ENCODE peak calls at places on chromosome 14, in four cellular contexts. One of them, this sample, is unnamed. For H3K36me3, the result is how much of the 10 kb centered on the place peaks cover.

GRCh38 chr14:20712900-20713299 is 24.3 kb downstream of the ANG start:
- DNase-seq in tibial artery: no peak
- DNase-seq in HCT116: no peak
- DNase-seq in left lung: no peak
- DNase-seq in this sample: no peak

GRCh38 chr14:61098711-61099110 is 117.7 kb downstream of the SLC38A6 start:
- DNase-seq in tibial artery: no peak
- DNase-seq in left lung: no peak
- DNase-seq in HCT116: no peak
- DNase-seq in this sample: no peak

GRCh38 chr14:61388976-61389576 is 67.7 kb downstream of the PRKCH start:
- DNase-seq in left lung: no peak
- DNase-seq in HCT116: peak
- DNase-seq in tibial artery: no peak
- DNase-seq in this sample: no peak

GRCh38 chr14:103723176-103724081 is 7.8 kb downstream of the ZFYVE21 start:
- DNase-seq in HCT116: no peak
- DNase-seq in left lung: no peak
- DNase-seq in tibial artery: peak
- DNase-seq in this sample: no peak

GRCh38 chr14:32246751-32247150 is 43.7 kb upstream of the RNU6-8 start:
- DNase-seq in tibial artery: no peak
- DNase-seq in HCT116: no peak
- DNase-seq in left lung: no peak
- DNase-seq in this sample: no peak

GRCh38 chr14:58899317-58899713 is 261.6 kb downstream of the DACT1 start:
- DNase-seq in HCT116: no peak
- DNase-seq in tibial artery: no peak
- DNase-seq in left lung: no peak
- DNase-seq in this sample: no peak

GRCh38 chr14:69716483-69717187 is 50.3 kb upstream of the SRSF5 start:
- DNase-seq in HCT116: no peak
- DNase-seq in left lung: no peak
- DNase-seq in tibial artery: peak
- DNase-seq in this sample: peak

GRCh38 chr14:99035712-99036593 is 236.0 kb downstream of the BCL11B start:
- DNase-seq in left lung: peak
- DNase-seq in tibial artery: peak
- DNase-seq in HCT116: peak
- DNase-seq in this sample: peak

GRCh38 chr14:69154779-69155178 is 1.9 kb upstream of the DCAF5 start:
- DNase-seq in HCT116: no peak
- DNase-seq in tibial artery: no peak
- DNase-seq in left lung: no peak
- DNase-seq in this sample: no peak

GRCh38 chr14:50620341-50620740 is 47.8 kb downstream of the SAV1 start:
- DNase-seq in HCT116: no peak
- DNase-seq in tibial artery: no peak
- DNase-seq in left lung: no peak
- DNase-seq in this sample: no peak

GRCh38 chr14:75141967-75142366 is 15.1 kb upstream of the NEK9 start:
- DNase-seq in tibial artery: no peak
- DNase-seq in HCT116: no peak
- DNase-seq in left lung: no peak
- DNase-seq in this sample: no peak

GRCh38 chr14:49303952-49304516 is 282.1 kb downstream of the RPS29 start:
- DNase-seq in left lung: no peak
- DNase-seq in tibial artery: no peak
- DNase-seq in HCT116: no peak
- DNase-seq in this sample: peak

GRCh38 chr14:61647704-61648103 is 47.6 kb upstream of the HIF1A start:
- DNase-seq in left lung: no peak
- DNase-seq in HCT116: no peak
- DNase-seq in tibial artery: no peak
- DNase-seq in this sample: no peak

GRCh38 chr14:99522457-99522891 is 41.3 kb downstream of the CCNK start:
- DNase-seq in tibial artery: no peak
- DNase-seq in HCT116: no peak
- DNase-seq in left lung: no peak
- DNase-seq in this sample: no peak

GRCh38 chr14:88866305-88866704 is 41.9 kb downstream of the TTC8 start:
- DNase-seq in left lung: no peak
- DNase-seq in tibial artery: no peak
- DNase-seq in HCT116: no peak
- DNase-seq in this sample: no peak

GRCh38 chr14:91872011-91872476 is 4.7 kb upstream of the TC2N start:
- DNase-seq in left lung: no peak
- DNase-seq in tibial artery: peak
- DNase-seq in HCT116: no peak
- DNase-seq in this sample: no peak

GRCh38 chr14:72243309-72243708 is 311.1 kb downstream of the RGS6 start:
- DNase-seq in left lung: no peak
- DNase-seq in tibial artery: no peak
- DNase-seq in HCT116: no peak
- DNase-seq in this sample: no peak

GRCh38 chr14:76386922-76387782 is 11.2 kb downstream of the ESRRB start:
- DNase-seq in left lung: peak
- DNase-seq in HCT116: peak
- DNase-seq in tibial artery: peak
- DNase-seq in this sample: peak

GRCh38 chr14:94011795-94012194 is 14.3 kb upstream of the OTUB2 start:
- DNase-seq in HCT116: no peak
- DNase-seq in left lung: no peak
- DNase-seq in tibial artery: no peak
- DNase-seq in this sample: no peak

GRCh38 chr14:50667491-50668007 is 557 bp downstream of the SAV1 start:
- DNase-seq in HCT116: no peak
- DNase-seq in left lung: peak
- DNase-seq in tibial artery: no peak
- DNase-seq in this sample: no peak

GRCh38 chr14:77557391-77557790 is 58.8 kb upstream of the ISM2 start:
- DNase-seq in left lung: no peak
- DNase-seq in HCT116: no peak
- DNase-seq in tibial artery: no peak
- DNase-seq in this sample: no peak

GRCh38 chr14:77559381-77559780 is 57.1 kb downstream of the SPTLC2 start:
- DNase-seq in tibial artery: no peak
- DNase-seq in left lung: no peak
- DNase-seq in HCT116: no peak
- DNase-seq in this sample: no peak

GRCh38 chr14:77554207-77554606 is 55.6 kb upstream of the ISM2 start:
- DNase-seq in tibial artery: no peak
- DNase-seq in left lung: no peak
- DNase-seq in HCT116: no peak
- DNase-seq in this sample: no peak

GRCh38 chr14:77554816-77555599 is 56.4 kb upstream of the ISM2 start:
- DNase-seq in left lung: no peak
- DNase-seq in HCT116: no peak
- DNase-seq in tibial artery: no peak
- DNase-seq in this sample: no peak

GRCh38 chr14:77556946-77557345 is 58.3 kb upstream of the ISM2 start:
- DNase-seq in left lung: no peak
- DNase-seq in HCT116: no peak
- DNase-seq in tibial artery: no peak
- DNase-seq in this sample: no peak
- H3K36me3 ChIP-seq in left lung: under half
- H3K36me3 ChIP-seq in HCT116: under half
- H3K36me3 ChIP-seq in tibial artery: under half
- H3K36me3 ChIP-seq in this sample: under half

GRCh38 chr14:81436296-81437138 is 36.4 kb upstream of the STON2 start:
- DNase-seq in HCT116: peak
- DNase-seq in left lung: peak
- DNase-seq in tibial artery: peak
- DNase-seq in this sample: no peak
- H3K4me3 ChIP-seq in HCT116: peak
- H3K4me3 ChIP-seq in left lung: peak
- H3K4me3 ChIP-seq in tibial artery: peak
- H3K4me3 ChIP-seq in this sample: peak

GRCh38 chr14:64638625-64639024 is 65.6 kb upstream of the PLEKHG3 start:
- DNase-seq in tibial artery: no peak
- DNase-seq in HCT116: no peak
- DNase-seq in left lung: no peak
- DNase-seq in this sample: no peak

GRCh38 chr14:64636208-64636979 is 67.8 kb upstream of the PLEKHG3 start:
- DNase-seq in tibial artery: peak
- DNase-seq in left lung: peak
- DNase-seq in HCT116: peak
- DNase-seq in this sample: no peak

GRCh38 chr14:64636980-64637429 is 67.2 kb upstream of the PLEKHG3 start:
- DNase-seq in tibial artery: no peak
- DNase-seq in HCT116: no peak
- DNase-seq in left lung: no peak
- DNase-seq in this sample: no peak

GRCh38 chr14:64639340-64639821 is 64.8 kb upstream of the PLEKHG3 start:
- DNase-seq in HCT116: no peak
- DNase-seq in tibial artery: no peak
- DNase-seq in left lung: no peak
- DNase-seq in this sample: no peak

GRCh38 chr14:64637735-64638473 is 66.3 kb upstream of the PLEKHG3 start:
- DNase-seq in left lung: no peak
- DNase-seq in tibial artery: no peak
- DNase-seq in HCT116: no peak
- DNase-seq in this sample: no peak
- TF ChIP-seq CTCF in left lung: no peak
- TF ChIP-seq CTCF in tibial artery: no peak
- TF ChIP-seq CTCF in HCT116: no peak
- TF ChIP-seq CTCF in this sample: no peak

GRCh38 chr14:53872551-53873188 is 84.0 kb downstream of the BMP4 start:
- DNase-seq in tibial artery: no peak
- DNase-seq in HCT116: no peak
- DNase-seq in left lung: no peak
- DNase-seq in this sample: no peak
- H3K36me3 ChIP-seq in tibial artery: under half
- H3K36me3 ChIP-seq in HCT116: under half
- H3K36me3 ChIP-seq in left lung: under half
- H3K36me3 ChIP-seq in this sample: under half

DNA sequence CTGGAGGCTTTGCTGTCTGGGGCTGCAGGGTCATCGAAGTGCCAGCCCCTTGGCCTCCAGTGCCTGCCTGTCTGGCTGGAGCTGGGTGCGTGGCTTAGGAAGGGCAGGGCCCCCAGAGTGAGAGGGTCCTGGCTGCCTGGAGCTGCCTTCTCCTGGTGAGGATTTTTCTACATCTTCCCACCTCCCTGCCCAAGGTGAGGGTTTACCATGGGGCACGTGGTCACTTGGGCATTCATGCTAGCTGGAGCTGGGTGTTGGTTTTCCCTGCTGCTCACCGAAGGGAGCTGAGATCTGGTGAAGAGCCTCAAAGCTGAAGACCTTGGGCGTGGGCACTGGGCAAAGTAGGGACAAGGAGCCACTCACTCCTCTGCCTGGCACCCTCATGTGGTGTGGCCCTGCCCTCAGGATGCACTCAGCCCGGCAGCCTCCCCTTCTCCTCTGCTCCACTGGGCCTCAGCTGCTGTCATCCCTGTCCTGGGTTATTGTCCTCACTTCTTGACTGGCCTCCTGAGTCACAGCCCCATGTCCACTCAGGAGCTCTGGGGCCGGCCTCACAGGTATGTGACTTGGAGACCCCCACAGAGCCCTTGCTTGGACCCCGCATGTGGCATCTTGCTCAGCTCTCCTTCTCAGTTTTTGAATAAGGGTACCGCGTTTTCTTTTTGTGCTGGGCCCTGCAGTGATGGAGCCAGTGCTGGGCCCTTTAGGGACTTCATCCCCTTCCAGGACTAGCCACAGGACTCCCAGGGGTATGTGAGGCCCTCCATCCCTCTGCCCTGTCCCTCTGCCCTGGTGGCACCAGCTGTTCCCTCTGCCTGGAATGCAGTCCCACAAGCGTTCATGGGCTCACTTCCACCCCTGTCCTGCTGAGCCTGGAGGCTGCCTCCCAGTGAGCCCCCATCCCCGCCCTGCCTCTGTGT is 1.6 kb downstream of the CEP170B start:
- DNase-seq in left lung: peak
- DNase-seq in tibial artery: no peak
- DNase-seq in HCT116: no peak
- DNase-seq in this sample: no peak
- H3K4me3 ChIP-seq in left lung: peak
- H3K4me3 ChIP-seq in tibial artery: peak
- H3K4me3 ChIP-seq in HCT116: peak
- H3K4me3 ChIP-seq in this sample: peak

GRCh38 chr14:96056509-96057422 is 17.6 kb downstream of the C14orf132 start:
- DNase-seq in HCT116: no peak
- DNase-seq in left lung: no peak
- DNase-seq in tibial artery: peak
- DNase-seq in this sample: no peak
- TF ChIP-seq CTCF in HCT116: peak
- TF ChIP-seq CTCF in left lung: no peak
- TF ChIP-seq CTCF in tibial artery: no peak
- TF ChIP-seq CTCF in this sample: no peak

This sample was measured in kidney epithelial cell.